ENCODE peak calls at places on chromosomes 1 and 21, in ten cellular contexts. Z, H, U, C, D, O, S, G, Q and W are unnamed samples. For H3K4me1, the result is how much of the 10 kb centered on the place peaks cover.

GRCh38 chr1:205440476-205441317 is 15.1 kb downstream of the BLACAT1 start:
- DNase-seq in U (peak), Q (peak), C (peak), H (peak), Z (peak), D (peak), S (peak), G (no peak), O (no peak), W (peak)

GRCh38 chr1:87410771-87411170 is 82.1 kb downstream of the LMO4 start:
- DNase-seq in U (peak), D (peak), Z (no peak), C (no peak), H (no peak), G (no peak), Q (no peak), O (no peak), S (peak), W (no peak)

GRCh38 chr1:234585333-234586055 is 24.5 kb downstream of the IRF2BP2 start:
- DNase-seq in Q (no peak), S (no peak), G (no peak), D (peak), Z (no peak), H (no peak), O (no peak), C (no peak), U (peak), W (peak)

GRCh38 chr1:208374391-208374941 is 130.3 kb upstream of the PLXNA2 start:
- DNase-seq in O (no peak), H (no peak), Q (no peak), S (no peak), U (peak), C (no peak), G (no peak), Z (peak), D (no peak), W (no peak)

GRCh38 chr1:33234588-33234990 is 21.7 kb upstream of the ZNF362 start:
- DNase-seq in H (no peak), Z (no peak), C (no peak), D (no peak), U (no peak), G (no peak), S (no peak), O (no peak), Q (no peak), W (no peak)

GRCh38 chr21:29677326-29677725 is 262.5 kb downstream of the GRIK1 start:
- DNase-seq in S (no peak), Q (no peak), D (no peak), G (no peak), Z (no peak), H (no peak), C (no peak), U (no peak), O (no peak), W (no peak)

GRCh38 chr1:31055501-31055900 is 10.0 kb downstream of the PUM1 start:
- DNase-seq in O (no peak), Z (no peak), S (no peak), U (no peak), G (no peak), Q (no peak), D (no peak), C (no peak), H (no peak), W (no peak)

GRCh38 chr1:200279810-200280411 is 129.9 kb downstream of the ZNF281 start:
- DNase-seq in D (peak), Q (peak), S (no peak), G (peak), Z (peak), C (no peak), H (peak), U (peak), O (no peak), W (no peak)

GRCh38 chr1:183609313-183609712 is 19.1 kb upstream of the NCF2 start:
- DNase-seq in S (no peak), D (peak), Z (peak), G (no peak), Q (peak), U (peak), O (no peak), C (no peak), H (peak), W (peak)

GRCh38 chr1:23101891-23102688 is 66.6 kb downstream of the LUZP1 start:
- DNase-seq in H (no peak), C (no peak), O (no peak), G (no peak), U (peak), D (peak), Q (no peak), Z (no peak), S (no peak), W (peak)
- H3K4me1 ChIP-seq in H (under half), C (under half), O (half or more), G (under half), U (under half), D (under half), Q (under half), Z (under half), S (under half), W (under half)

GRCh38 chr1:119318466-119319309 is 49.9 kb upstream of the HAO2 start:
- DNase-seq in H (no peak), G (no peak), S (no peak), Q (no peak), D (no peak), O (no peak), U (no peak), C (no peak), Z (no peak), W (no peak)

GRCh38 chr1:119320100-119320499 is 48.5 kb upstream of the HAO2 start:
- DNase-seq in S (no peak), D (no peak), G (no peak), Z (no peak), O (no peak), Q (no peak), U (no peak), H (no peak), C (no peak), W (no peak)

GRCh38 chr1:119314001-119314796 is 54.4 kb upstream of the HAO2 start:
- DNase-seq in D (no peak), U (no peak), O (no peak), Q (no peak), H (no peak), S (no peak), C (no peak), G (no peak), Z (no peak), W (no peak)

GRCh38 chr1:119321661-119322419 is 46.7 kb upstream of the HAO2 start:
- DNase-seq in C (no peak), Q (no peak), H (no peak), S (no peak), G (no peak), D (no peak), Z (no peak), U (no peak), O (no peak), W (no peak)

GRCh38 chr1:119316870-119317416 is 51.6 kb upstream of the HAO2 start:
- DNase-seq in S (no peak), D (no peak), Q (peak), O (no peak), Z (peak), U (no peak), H (no peak), G (no peak), C (no peak), W (no peak)
- TF ChIP-seq CTCF in S (no peak), D (no peak), Q (peak), O (no peak), Z (peak), U (no peak), H (no peak), G (no peak), C (no peak), W (peak)

GRCh38 chr1:58925247-58925646 is 141.4 kb upstream of the JUN start:
- DNase-seq in G (no peak), Z (no peak), Q (no peak), H (no peak), S (no peak), O (no peak), C (no peak), U (no peak), D (no peak), W (no peak)
- H3K4me1 ChIP-seq in G (under half), Z (under half), Q (under half), H (under half), S (under half), O (half or more), C (under half), U (under half), D (under half), W (under half)

DNA sequence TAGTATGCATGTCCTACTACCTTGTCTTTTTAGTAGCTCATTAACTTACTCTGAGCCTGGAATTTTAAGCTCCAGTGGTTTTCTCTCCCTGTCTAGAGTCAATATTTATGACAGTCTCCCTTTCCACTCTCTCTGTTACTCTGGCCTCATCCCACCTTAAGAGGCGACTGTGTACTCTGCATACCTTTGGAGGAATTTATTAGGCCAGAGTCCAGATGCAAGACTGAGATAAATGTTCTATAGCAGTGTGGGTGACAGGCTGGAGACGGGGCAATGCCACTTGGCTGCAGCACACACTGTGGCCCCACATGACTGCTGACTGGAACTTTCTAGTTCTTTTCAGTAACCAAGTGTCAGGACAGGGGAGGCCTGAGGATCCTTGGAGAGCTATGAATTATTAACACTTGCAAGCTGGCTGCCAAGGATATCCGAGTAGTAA is 4.1 kb upstream of the PDZK1 start:
- DNase-seq in S (no peak), Q (no peak), H (no peak), U (no peak), D (no peak), O (no peak), Z (no peak), G (no peak), C (no peak), W (no peak)
- TF ChIP-seq CTCF in S (no peak), Q (no peak), H (no peak), U (no peak), D (no peak), O (no peak), Z (no peak), G (no peak), C (no peak), W (no peak)

GRCh38 chr1:12053752-12054548 is 9.2 kb upstream of the TNFRSF8 start:
- DNase-seq in O (no peak), C (no peak), Z (no peak), G (no peak), H (no peak), S (no peak), U (no peak), D (peak), Q (no peak), W (peak)
- H3K4me1 ChIP-seq in O (under half), C (under half), Z (under half), G (under half), H (under half), S (under half), U (under half), D (under half), Q (under half), W (under half)

DNA sequence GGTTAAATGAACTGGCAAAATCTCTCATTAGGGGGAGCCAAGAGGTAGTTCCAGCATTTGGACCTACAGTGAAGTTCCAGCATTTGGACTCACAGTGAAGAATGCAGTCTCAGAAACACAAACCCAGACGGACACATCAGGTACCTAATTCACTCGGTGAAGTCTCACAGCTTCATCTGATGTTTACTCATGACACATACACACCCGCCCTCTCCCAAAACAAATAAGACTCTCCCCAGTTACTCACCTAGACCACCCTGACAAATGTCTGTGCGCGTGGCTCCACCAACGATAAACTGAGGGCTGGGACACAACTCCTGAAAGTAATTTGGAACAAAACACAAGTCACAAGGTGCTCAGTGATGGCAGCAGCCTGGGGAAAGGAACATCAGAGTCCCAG is 11.4 kb downstream of the CAPN8 start:
- DNase-seq in Q (no peak), H (no peak), G (no peak), U (no peak), O (no peak), S (no peak), Z (no peak), D (no peak), C (no peak), W (no peak)
- TF ChIP-seq CTCF in Q (no peak), H (no peak), G (no peak), U (no peak), O (no peak), S (no peak), Z (no peak), D (no peak), C (no peak), W (no peak)

GRCh38 chr1:213796525-213796924 is 191.2 kb upstream of the PROX1 start:
- DNase-seq in S (no peak), U (no peak), G (no peak), C (no peak), D (no peak), O (no peak), Q (no peak), Z (no peak), H (no peak), W (no peak)
- H3K4me1 ChIP-seq in S (under half), U (under half), G (under half), C (under half), D (under half), O (under half), Q (under half), Z (under half), H (under half), W (under half)

GRCh38 chr1:247576514-247576913 is 11.6 kb upstream of the OR2G2 start:
- DNase-seq in O (no peak), H (no peak), S (no peak), D (no peak), U (no peak), C (no peak), G (no peak), Z (no peak), Q (peak), W (no peak)
- TF ChIP-seq CTCF in O (no peak), H (no peak), S (no peak), D (peak), U (peak), C (peak), G (peak), Z (peak), Q (peak), W (peak)